ENCODE peak calls at places on chromosomes 7 and 10, in five cellular contexts. One of them, this sample, is unnamed.

GRCh38 chr7:113710310-113711106 is 208.3 kb downstream of the PPP1R3A start:
- DNase-seq in psoas muscle: no peak
- DNase-seq in EL: peak; percentile 74
- DNase-seq in stimulated activated CD8-positive, alpha-beta memory T cell treated with anti-CD3 and anti-CD28 coated beads, Interleukin-2, amount 100 ng/mL, for 48 hours: no peak
- DNase-seq in frontal cortex: peak; percentile 3
- DNase-seq in this sample: peak; percentile 33

GRCh38 chr7:68272507-68272906 is 1275.9 kb downstream of the TYW1 start:
- DNase-seq in EL: no peak
- DNase-seq in stimulated activated CD8-positive, alpha-beta memory T cell treated with anti-CD3 and anti-CD28 coated beads, Interleukin-2, amount 100 ng/mL, for 48 hours: no peak
- DNase-seq in frontal cortex: no peak
- DNase-seq in psoas muscle: no peak
- DNase-seq in this sample: no peak

GRCh38 chr10:85430991-85431390 is 935.6 kb downstream of the GRID1 start:
- DNase-seq in psoas muscle: no peak
- DNase-seq in stimulated activated CD8-positive, alpha-beta memory T cell treated with anti-CD3 and anti-CD28 coated beads, Interleukin-2, amount 100 ng/mL, for 48 hours: no peak
- DNase-seq in EL: no peak
- DNase-seq in frontal cortex: no peak
- DNase-seq in this sample: no peak

GRCh38 chr7:139060838-139061237 is 25.0 kb upstream of the ZC3HAV1L start:
- DNase-seq in EL: no peak
- DNase-seq in stimulated activated CD8-positive, alpha-beta memory T cell treated with anti-CD3 and anti-CD28 coated beads, Interleukin-2, amount 100 ng/mL, for 48 hours: no peak
- DNase-seq in frontal cortex: no peak
- DNase-seq in psoas muscle: no peak
- DNase-seq in this sample: no peak

GRCh38 chr10:132054564-132054963 is 11.2 kb upstream of the JAKMIP3 start:
- DNase-seq in EL: no peak
- DNase-seq in frontal cortex: no peak
- DNase-seq in stimulated activated CD8-positive, alpha-beta memory T cell treated with anti-CD3 and anti-CD28 coated beads, Interleukin-2, amount 100 ng/mL, for 48 hours: no peak
- DNase-seq in psoas muscle: no peak
- DNase-seq in this sample: no peak

GRCh38 chr10:50367732-50368131 is 116.4 kb upstream of the ASAH2 start:
- DNase-seq in EL: peak; percentile 41
- DNase-seq in psoas muscle: no peak
- DNase-seq in frontal cortex: no peak
- DNase-seq in stimulated activated CD8-positive, alpha-beta memory T cell treated with anti-CD3 and anti-CD28 coated beads, Interleukin-2, amount 100 ng/mL, for 48 hours: no peak
- DNase-seq in this sample: no peak

GRCh38 chr7:27655184-27655583 is 7.5 kb downstream of the HIBADH start:
- DNase-seq in EL: no peak
- DNase-seq in psoas muscle: no peak
- DNase-seq in stimulated activated CD8-positive, alpha-beta memory T cell treated with anti-CD3 and anti-CD28 coated beads, Interleukin-2, amount 100 ng/mL, for 48 hours: no peak
- DNase-seq in frontal cortex: no peak
- DNase-seq in this sample: no peak

GRCh38 chr7:44634839-44635591 is 28.6 kb downstream of the OGDH start:
- DNase-seq in EL: no peak
- DNase-seq in psoas muscle: peak; percentile 79
- DNase-seq in stimulated activated CD8-positive, alpha-beta memory T cell treated with anti-CD3 and anti-CD28 coated beads, Interleukin-2, amount 100 ng/mL, for 48 hours: no peak
- DNase-seq in frontal cortex: peak; percentile 8
- DNase-seq in this sample: peak; percentile 58

GRCh38 chr7:47602272-47603004 is 20.5 kb upstream of the TNS3 start:
- DNase-seq in stimulated activated CD8-positive, alpha-beta memory T cell treated with anti-CD3 and anti-CD28 coated beads, Interleukin-2, amount 100 ng/mL, for 48 hours: no peak
- DNase-seq in frontal cortex: no peak
- DNase-seq in EL: no peak
- DNase-seq in psoas muscle: no peak
- DNase-seq in this sample: no peak

GRCh38 chr10:35379226-35380137 is 43.2 kb downstream of the CCNY start:
- DNase-seq in psoas muscle: peak; percentile 67
- DNase-seq in frontal cortex: no peak
- DNase-seq in EL: no peak
- DNase-seq in stimulated activated CD8-positive, alpha-beta memory T cell treated with anti-CD3 and anti-CD28 coated beads, Interleukin-2, amount 100 ng/mL, for 48 hours: no peak
- DNase-seq in this sample: no peak